ENCODE peak calls at places on chromosome 1, in ten cellular contexts. F, E, S, Q, T, O, N, L, I and B are unnamed samples.

GRCh38 chr1:58047265-58047858 is 499.2 kb downstream of the OMA1 start:
- DNase-seq in T (peak), S (no peak), F (no peak), O (no peak), Q (peak), N (no peak), I (peak), L (no peak), E (no peak), B (no peak)

GRCh38 chr1:22105611-22106207 is 37.2 kb downstream of the WNT4 start:
- DNase-seq in S (no peak), L (no peak), I (peak), Q (peak), T (peak), O (peak), N (no peak), F (no peak), E (peak), B (peak)

GRCh38 chr1:56551691-56552090 is 27.7 kb downstream of the PLPP3 start:
- DNase-seq in L (no peak), Q (no peak), T (no peak), N (peak), S (no peak), I (peak), E (no peak), F (no peak), O (no peak), B (no peak)

GRCh38 chr1:107782192-107782845 is 182.7 kb downstream of the VAV3 start:
- DNase-seq in N (no peak), E (peak), F (peak), Q (peak), O (peak), T (peak), L (no peak), I (peak), S (peak), B (peak)

GRCh38 chr1:181083842-181084605 is 4.5 kb upstream of the IER5 start:
- DNase-seq in F (no peak), Q (peak), T (peak), E (peak), I (peak), O (peak), L (peak), N (peak), S (no peak), B (peak)

GRCh38 chr1:228513244-228513900 is 26.2 kb downstream of the RNF187 start:
- DNase-seq in Q (no peak), I (no peak), N (no peak), T (no peak), E (no peak), L (no peak), O (no peak), S (no peak), F (no peak), B (no peak)

GRCh38 chr1:90045853-90046563 is 51.1 kb downstream of the ZNF326 start:
- DNase-seq in E (peak), I (peak), S (no peak), F (no peak), T (peak), N (no peak), L (peak), Q (peak), O (peak), B (peak)

GRCh38 chr1:41239988-41240610 is 2.0 kb downstream of the SCMH1 start:
- DNase-seq in S (peak), L (no peak), O (peak), E (peak), I (peak), N (no peak), F (peak), Q (peak), T (peak), B (peak)